ENCODE peak calls at places on chromosomes 6 and 20, in nine cellular contexts. H is HFFc6; R is SK-N-MC; Q is activated CD4-positive, CD25-positive, alpha-beta regulatory T cell; J is lung microvascular endothelial cell; N is OCI-M1; A is effector CD8-positive, alpha-beta T cell; P is SK-N-DZ; T is activated naive CD8-positive, alpha-beta T cell treated with anti-CD3 and anti-CD28 coated beads, Interleukin-2, amount 50 U/mL, for 24 hours. M is an unnamed sample.

GRCh38 chr20:56391037-56391436 is 978 bp downstream of the AURKA start:
- DNase-seq in H (no peak), R (no peak), Q (no peak), J (peak), N (peak), A (no peak), P (no peak), T (no peak), M (no peak)

GRCh38 chr20:63095718-63096654 is 89.2 kb upstream of the BHLHE23 start:
- DNase-seq in H (no peak), R (no peak), Q (no peak), J (no peak), N (no peak), A (no peak), P (no peak), T (no peak), M (no peak)

GRCh38 chr6:56579155-56579851 is 63.4 kb downstream of the DST start:
- DNase-seq in H (no peak), R (no peak), Q (no peak), J (no peak), N (no peak), A (no peak), P (no peak), T (no peak), M (no peak)

GRCh38 chr6:126056355-126057004 is 70.1 kb downstream of the TRMT11 start:
- DNase-seq in H (no peak), R (no peak), Q (no peak), J (no peak), N (peak), A (no peak), P (no peak), T (no peak), M (no peak)

GRCh38 chr6:34465551-34466241 is at the start of gene PACSIN1:
- DNase-seq in H (no peak), R (no peak), Q (no peak), J (no peak), N (no peak), A (no peak), P (no peak), T (peak), M (no peak)

GRCh38 chr6:55182016-55182650 is 7.8 kb downstream of the HCRTR2 start:
- DNase-seq in H (no peak), R (no peak), Q (no peak), J (no peak), N (peak), A (no peak), P (no peak), T (no peak), M (no peak)

GRCh38 chr6:3330199-3330598 is 71.5 kb downstream of the PSMG4 start:
- DNase-seq in H (no peak), R (no peak), Q (no peak), J (no peak), N (no peak), A (no peak), P (no peak), T (no peak), M (no peak)

GRCh38 chr20:47353697-47354387 is 2.7 kb downstream of the ZMYND8 start:
- DNase-seq in H (no peak), R (no peak), Q (no peak), J (no peak), N (peak), A (no peak), P (no peak), T (no peak), M (no peak)

GRCh38 chr20:57265649-57266250 is 691 bp downstream of the BMP7 start:
- DNase-seq in H (no peak), R (no peak), Q (no peak), J (no peak), N (no peak), A (no peak), P (no peak), T (no peak), M (no peak)

GRCh38 chr20:5402903-5403531 is 86.3 kb upstream of the PROKR2 start:
- DNase-seq in H (peak), R (no peak), Q (no peak), J (peak), N (peak), A (no peak), P (peak), T (peak), M (no peak)

GRCh38 chr6:38982470-38982869 is 66.1 kb upstream of the GLP1R start:
- DNase-seq in H (no peak), R (no peak), Q (no peak), J (no peak), N (no peak), A (no peak), P (no peak), T (no peak), M (no peak)

GRCh38 chr6:31180500-31180899 is 10.0 kb upstream of the POU5F1 start:
- DNase-seq in H (no peak), R (no peak), Q (peak), J (peak), N (no peak), A (peak), P (peak), T (peak), M (peak)

GRCh38 chr6:116561377-116562018 is 7.9 kb downstream of the CALHM4 start:
- DNase-seq in H (peak), R (peak), Q (peak), J (peak), N (peak), A (peak), P (peak), T (peak), M (peak)